ENCODE peak calls at places on chromosome 17, in seven cellular contexts. Z, O, D, L, P, M and J are unnamed samples.

GRCh38 chr17:20191066-20191465 is 181.9 kb downstream of the SPECC1 start:
- DNase-seq in Z (peak; percentile 47), O (no peak), D (no peak), L (peak; percentile 68), P (no peak), M (peak; percentile 87), J (no peak)

GRCh38 chr17:51455931-51456330 is 195.6 kb downstream of the UTP18 start:
- DNase-seq in Z (no peak), O (no peak), D (no peak), L (no peak), P (no peak), M (no peak), J (no peak)

GRCh38 chr17:33492082-33492481 is 199.0 kb upstream of the ASIC2 start:
- DNase-seq in Z (no peak), O (no peak), D (no peak), L (no peak), P (no peak), M (no peak), J (no peak)

GRCh38 chr17:3033248-3033640 is 30.2 kb downstream of the OR1D5 start:
- DNase-seq in Z (no peak), O (no peak), D (no peak), L (no peak), P (no peak), M (no peak), J (no peak)

GRCh38 chr17:62098623-62099231 is 33.6 kb upstream of the MED13 start:
- DNase-seq in Z (no peak), O (no peak), D (no peak), L (no peak), P (no peak), M (no peak), J (no peak)

GRCh38 chr17:29615492-29616299 is 7.0 kb downstream of the CORO6 start:
- DNase-seq in Z (peak; percentile 59), O (peak; percentile 84), D (peak; percentile 77), L (peak; percentile 68), P (peak; percentile 97), M (peak; percentile 92), J (no peak)

GRCh38 chr17:66673668-66674276 is 161.1 kb upstream of the CACNG5 start:
- DNase-seq in Z (peak; percentile 59), O (peak; percentile 58), D (peak; percentile 16), L (peak; percentile 73), P (no peak), M (peak; percentile 75), J (peak; percentile 79)

GRCh38 chr17:67285360-67285759 is 40.4 kb upstream of the HELZ start:
- DNase-seq in Z (no peak), O (no peak), D (no peak), L (no peak), P (no peak), M (no peak), J (no peak)

GRCh38 chr17:82914375-82914774 is 74.6 kb upstream of the ZNF750 start:
- DNase-seq in Z (no peak), O (peak; percentile 31), D (no peak), L (no peak), P (peak; percentile 86), M (peak; percentile 7), J (no peak)

GRCh38 chr17:14859521-14859920 is 405.6 kb downstream of the PMP22 start:
- DNase-seq in Z (no peak), O (no peak), D (no peak), L (no peak), P (no peak), M (peak; percentile 19), J (no peak)

GRCh38 chr17:13362341-13363122 is 239.2 kb downstream of the HS3ST3A1 start:
- DNase-seq in Z (peak; percentile 69), O (no peak), D (no peak), L (peak; percentile 76), P (no peak), M (peak; percentile 25), J (peak; percentile 55)

DNA sequence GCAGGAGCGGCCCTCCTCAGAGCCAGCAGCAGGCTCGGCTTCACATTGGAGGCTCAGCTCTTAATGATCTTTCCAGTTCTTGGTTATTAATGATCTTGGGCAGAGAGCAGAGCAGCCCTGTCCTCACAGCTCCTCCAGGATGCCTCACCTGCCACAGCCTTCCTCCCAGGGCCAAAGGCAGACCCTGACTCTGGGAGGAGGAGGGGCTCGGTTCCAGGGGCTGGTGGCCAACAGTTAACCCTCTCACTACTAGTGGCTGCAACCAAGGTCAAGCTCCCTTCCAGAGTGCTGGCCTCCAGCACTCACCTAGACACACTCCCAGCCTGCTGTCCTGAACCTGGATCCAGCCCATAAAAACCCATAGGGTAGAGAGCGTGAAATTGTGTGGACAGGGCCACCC is 19.2 kb downstream of the GRIN2C start:
- DNase-seq in Z (no peak), O (no peak), D (no peak), L (no peak), P (no peak), M (no peak), J (no peak)
- H3K27ac ChIP-seq in Z (no peak overlapping the region), O (no peak overlapping the region), D (no peak overlapping the region), L (no peak overlapping the region), P (no peak overlapping the region), M (no peak overlapping the region), J (no peak overlapping the region)

DNA sequence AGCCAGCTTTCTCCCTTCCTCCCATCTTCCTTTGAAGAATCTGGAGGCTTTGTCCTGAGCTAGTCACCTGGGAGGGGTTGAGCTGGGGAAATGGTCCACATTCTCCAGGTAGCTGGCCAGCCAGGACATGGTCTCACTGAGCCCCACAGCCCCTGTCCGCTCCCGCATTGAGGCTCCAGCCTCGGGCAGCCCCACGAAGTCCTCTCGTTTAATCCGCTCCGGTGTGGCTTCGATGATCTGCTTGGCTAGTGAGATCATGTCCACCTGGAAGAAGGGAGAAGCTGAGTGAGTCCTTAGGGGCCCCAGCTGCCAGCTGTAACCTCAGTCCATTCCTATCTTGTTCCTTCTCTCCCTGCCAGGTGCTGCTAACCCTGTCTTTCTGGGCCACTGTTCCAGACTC is 2.7 kb upstream of the SPAG7 start:
- DNase-seq in Z (no peak), O (no peak), D (no peak), L (no peak), P (no peak), M (no peak), J (no peak)
- H3K4me3 ChIP-seq in Z (no peak overlapping the region), O (no peak overlapping the region), D (no peak overlapping the region), L (no peak overlapping the region), P (no peak overlapping the region), M (no peak overlapping the region), J (no peak overlapping the region)

DNA sequence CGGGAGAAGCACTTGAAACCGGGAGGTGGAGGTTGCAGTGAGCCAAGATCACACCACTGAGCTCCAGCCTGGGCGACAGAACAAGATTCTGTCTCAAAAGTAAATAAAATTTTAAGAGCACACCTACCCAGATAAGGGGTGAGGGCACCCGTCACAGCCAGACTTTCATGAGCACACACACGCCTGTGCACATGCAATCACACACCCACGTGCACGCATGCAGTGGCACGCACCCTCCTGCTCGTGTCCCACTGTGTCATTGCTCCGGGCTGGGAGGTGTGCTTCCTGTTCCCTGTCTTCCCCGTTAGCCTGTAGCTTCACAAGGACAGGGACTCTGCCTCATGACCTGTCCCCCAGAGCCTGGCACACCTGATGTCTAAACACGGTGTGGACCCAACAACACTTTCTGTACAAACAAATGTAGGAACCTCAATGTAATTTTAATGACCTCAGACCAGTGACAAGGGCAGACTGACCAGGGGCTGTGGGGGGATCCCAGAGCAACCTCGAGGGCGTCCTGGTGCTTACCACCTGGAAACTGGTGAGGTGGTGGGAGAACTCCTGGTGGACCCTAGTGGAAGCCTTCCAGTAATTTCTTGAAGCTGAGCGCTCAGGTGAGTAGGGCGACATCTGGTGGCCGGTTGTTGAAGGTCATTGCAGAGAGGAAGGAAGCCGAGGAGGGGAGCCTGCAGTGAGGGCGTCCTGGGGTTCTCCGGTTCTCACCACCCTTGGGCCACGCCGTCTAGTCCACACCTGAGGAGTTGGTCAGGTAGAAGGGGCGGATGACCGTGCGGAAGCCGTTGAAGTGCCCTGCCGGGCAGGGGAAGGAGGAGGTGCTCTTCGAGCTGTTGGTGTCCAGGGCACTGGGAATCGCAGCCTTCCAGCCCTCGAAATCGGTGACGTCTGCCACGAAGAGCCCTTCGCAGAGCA is 8.6 kb downstream of the LGALS3BP start:
- DNase-seq in Z (peak; percentile 84), O (peak; percentile 84), D (peak; percentile 53), L (peak; percentile 64), P (no peak), M (peak; percentile 81), J (peak; percentile 94)
- H3K27ac ChIP-seq in Z (no peak overlapping the region), O (no peak overlapping the region), D (no peak overlapping the region), L (no peak overlapping the region), P (no peak overlapping the region), M (no peak overlapping the region), J (no peak overlapping the region)

GRCh38 chr17:8038954-8039610 is at the start of gene ALOX15B:
- DNase-seq in Z (no peak), O (no peak), D (no peak), L (no peak), P (peak; percentile 86), M (no peak), J (no peak)
- H3K4me3 ChIP-seq in Z (no peak within 1 kb of the TSS), O (no peak within 1 kb of the TSS), D (no peak within 1 kb of the TSS), L (peak within 1 kb of the TSS; percentile 3), P (no peak within 1 kb of the TSS), M (no peak within 1 kb of the TSS), J (no peak within 1 kb of the TSS)

DNA sequence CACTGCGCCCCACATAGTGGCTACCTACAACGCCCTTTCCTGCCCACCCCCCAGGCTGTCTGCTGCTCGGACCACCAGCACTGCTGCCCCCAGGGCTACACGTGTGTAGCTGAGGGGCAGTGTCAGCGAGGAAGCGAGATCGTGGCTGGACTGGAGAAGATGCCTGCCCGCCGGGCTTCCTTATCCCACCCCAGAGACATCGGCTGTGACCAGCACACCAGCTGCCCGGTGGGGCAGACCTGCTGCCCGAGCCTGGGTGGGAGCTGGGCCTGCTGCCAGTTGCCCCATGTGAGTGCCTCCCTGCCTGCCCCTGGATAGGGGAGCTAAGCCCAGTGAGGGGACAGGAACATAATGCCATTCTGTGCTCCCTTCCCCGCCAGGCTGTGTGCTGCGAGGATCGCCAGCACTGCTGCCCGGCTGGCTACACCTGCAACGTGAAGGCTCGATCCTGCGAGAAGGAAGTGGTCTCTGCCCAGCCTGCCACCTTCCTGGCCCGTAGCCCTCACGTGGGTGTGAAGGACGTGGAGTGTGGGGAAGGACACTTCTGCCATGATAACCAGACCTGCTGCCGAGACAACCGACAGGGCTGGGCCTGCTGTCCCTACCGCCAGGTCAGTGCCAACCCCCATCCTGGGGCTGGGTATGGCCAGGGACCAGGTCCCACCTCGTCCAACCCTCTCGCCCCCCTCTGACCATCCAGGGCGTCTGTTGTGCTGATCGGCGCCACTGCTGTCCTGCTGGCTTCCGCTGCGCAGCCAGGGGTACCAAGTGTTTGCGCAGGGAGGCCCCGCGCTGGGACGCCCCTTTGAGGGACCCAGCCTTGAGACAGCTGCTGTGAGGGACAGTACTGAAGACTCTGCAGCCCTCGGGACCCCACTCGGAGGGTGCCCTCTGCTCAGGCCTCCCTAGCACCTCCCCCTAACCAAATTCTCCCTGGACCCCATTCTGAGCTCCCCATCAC is 7.1 kb downstream of the GRN start:
- DNase-seq in Z (no peak), O (no peak), D (no peak), L (no peak), P (no peak), M (no peak), J (no peak)
- H3K27ac ChIP-seq in Z (no peak overlapping the region), O (no peak overlapping the region), D (no peak overlapping the region), L (no peak overlapping the region), P (no peak overlapping the region), M (no peak overlapping the region), J (no peak overlapping the region)